ENCODE peak calls at places on chromosomes 2 and 18, in four cellular contexts. B is SK-N-DZ, C is COR-L47, S is activated B cell treated with CpG ODN at 0.5 μM for 24 hours. L is an unnamed sample.

GRCh38 chr2:88190808-88191721 is 20.9 kb downstream of the THNSL2 start:
- DNase-seq in S (no peak), B (peak), C (peak), L (peak)

GRCh38 chr2:109171444-109172334 is 42.7 kb downstream of the SH3RF3 start:
- DNase-seq in S (no peak), C (no peak), B (no peak), L (peak)

GRCh38 chr18:22188551-22189267 is 19.3 kb downstream of the GATA6 start:
- DNase-seq in B (no peak), C (no peak), S (no peak), L (no peak)

GRCh38 chr2:16650287-16651249 is 15.1 kb downstream of the CYRIA start:
- DNase-seq in S (no peak), C (no peak), B (no peak), L (no peak)

GRCh38 chr2:96537066-96537733 is 648 bp downstream of the ARID5A start:
- DNase-seq in C (peak), B (no peak), S (peak), L (no peak)

GRCh38 chr2:109526442-109526970 is 87.3 kb downstream of the SEPTIN10 start:
- DNase-seq in B (no peak), C (no peak), S (no peak), L (no peak)

GRCh38 chr18:33596178-33596854 is 18.3 kb downstream of the ASXL3 start:
- DNase-seq in B (no peak), C (no peak), S (no peak), L (no peak)

GRCh38 chr2:74004212-74005182 is 19.8 kb downstream of the TET3 start:
- DNase-seq in B (no peak), C (no peak), S (no peak), L (no peak)

GRCh38 chr2:236720974-236721600 is 151.5 kb downstream of the ACKR3 start:
- DNase-seq in C (no peak), S (no peak), B (no peak), L (no peak)

GRCh38 chr2:109674894-109675534 is 60.9 kb downstream of the SOWAHC start:
- DNase-seq in B (no peak), S (no peak), C (no peak), L (no peak)

GRCh38 chr2:70188460-70188859 is 2.4 kb downstream of the C2orf42 start:
- DNase-seq in B (no peak), S (no peak), C (no peak), L (no peak)

GRCh38 chr2:165874445-165875039 is 79.0 kb downstream of the TTC21B start:
- DNase-seq in C (peak), S (no peak), B (peak), L (no peak)

GRCh38 chr2:110732422-110733413 is at the start of gene ACOXL:
- DNase-seq in C (peak), B (no peak), S (no peak), L (no peak)

GRCh38 chr2:64273524-64274398 is 129.5 kb upstream of the PELI1 start:
- DNase-seq in B (no peak), C (no peak), S (no peak), L (peak)

GRCh38 chr2:25844089-25844488 is 34.2 kb downstream of the ASXL2 start:
- DNase-seq in C (no peak), S (no peak), B (no peak), L (peak)

GRCh38 chr2:178066890-178067669 is 5.5 kb downstream of the PDE11A start:
- DNase-seq in S (no peak), B (no peak), C (no peak), L (no peak)

GRCh38 chr2:170218931-170219330 is 41.0 kb downstream of the MYO3B start:
- DNase-seq in C (no peak), B (no peak), S (no peak), L (no peak)

GRCh38 chr18:13179566-13180113 is 38.9 kb upstream of the LDLRAD4 start:
- DNase-seq in C (no peak), B (no peak), S (no peak), L (no peak)

GRCh38 chr18:25787281-25787680 is 303.1 kb downstream of the SS18 start:
- DNase-seq in S (no peak), C (no peak), B (no peak), L (no peak)

L was measured in BE2C.